ENCODE peak calls at places on chromosomes 16 and 17, in seven cellular contexts. One of them, this sample, is unnamed.

GRCh38 chr16:26985100-26986065 is 81.3 kb upstream of the C16orf82 start:
- DNase-seq in mucosa of descending colon: no peak
- DNase-seq in transverse colon: no peak
- DNase-seq in H7: peak
- DNase-seq in lower leg skin: peak
- DNase-seq in WERI-Rb-1: no peak
- DNase-seq in colonic mucosa: no peak
- DNase-seq in this sample: no peak

GRCh38 chr17:3693829-3694231 is 2.1 kb downstream of the P2RX5 start:
- DNase-seq in mucosa of descending colon: peak
- DNase-seq in transverse colon: peak
- DNase-seq in H7: no peak
- DNase-seq in lower leg skin: no peak
- DNase-seq in WERI-Rb-1: no peak
- DNase-seq in colonic mucosa: no peak
- DNase-seq in this sample: no peak

GRCh38 chr17:42072323-42073187 is 22.2 kb upstream of the C17orf113 start:
- DNase-seq in mucosa of descending colon: no peak
- DNase-seq in transverse colon: no peak
- DNase-seq in H7: peak
- DNase-seq in lower leg skin: no peak
- DNase-seq in WERI-Rb-1: peak
- DNase-seq in colonic mucosa: no peak
- DNase-seq in this sample: no peak

GRCh38 chr17:4019400-4019799 is 55.2 kb upstream of the ATP2A3 start:
- DNase-seq in mucosa of descending colon: no peak
- DNase-seq in transverse colon: no peak
- DNase-seq in H7: no peak
- DNase-seq in lower leg skin: no peak
- DNase-seq in WERI-Rb-1: no peak
- DNase-seq in colonic mucosa: no peak
- DNase-seq in this sample: no peak

GRCh38 chr17:47821424-47822379 is at the start of gene OSBPL7:
- DNase-seq in mucosa of descending colon: peak
- DNase-seq in transverse colon: peak
- DNase-seq in H7: peak
- DNase-seq in lower leg skin: peak
- DNase-seq in WERI-Rb-1: peak
- DNase-seq in colonic mucosa: peak
- DNase-seq in this sample: no peak

GRCh38 chr17:64441772-64442549 is 7.0 kb upstream of the MILR1 start:
- DNase-seq in mucosa of descending colon: no peak
- DNase-seq in transverse colon: peak
- DNase-seq in H7: no peak
- DNase-seq in lower leg skin: no peak
- DNase-seq in WERI-Rb-1: no peak
- DNase-seq in colonic mucosa: no peak
- DNase-seq in this sample: peak

GRCh38 chr17:79006794-79007503 is 2.6 kb downstream of the CANT1 start:
- DNase-seq in mucosa of descending colon: no peak
- DNase-seq in transverse colon: no peak
- DNase-seq in H7: peak
- DNase-seq in lower leg skin: peak
- DNase-seq in WERI-Rb-1: no peak
- DNase-seq in colonic mucosa: no peak
- DNase-seq in this sample: no peak

GRCh38 chr17:17725853-17726720 is 44.8 kb downstream of the RAI1 start:
- DNase-seq in mucosa of descending colon: no peak
- DNase-seq in transverse colon: no peak
- DNase-seq in H7: no peak
- DNase-seq in lower leg skin: no peak
- DNase-seq in WERI-Rb-1: no peak
- DNase-seq in colonic mucosa: no peak
- DNase-seq in this sample: no peak

GRCh38 chr17:79168486-79169055 is 93.9 kb downstream of the ENGASE start:
- DNase-seq in mucosa of descending colon: no peak
- DNase-seq in transverse colon: no peak
- DNase-seq in H7: no peak
- DNase-seq in lower leg skin: no peak
- DNase-seq in WERI-Rb-1: no peak
- DNase-seq in colonic mucosa: no peak
- DNase-seq in this sample: no peak

GRCh38 chr16:69182730-69183416 is 4.1 kb upstream of the SNTB2 start:
- DNase-seq in mucosa of descending colon: no peak
- DNase-seq in transverse colon: no peak
- DNase-seq in H7: no peak
- DNase-seq in lower leg skin: no peak
- DNase-seq in WERI-Rb-1: peak
- DNase-seq in colonic mucosa: no peak
- DNase-seq in this sample: no peak

GRCh38 chr17:10114931-10115535 is 83.4 kb downstream of the GAS7 start:
- DNase-seq in mucosa of descending colon: peak
- DNase-seq in transverse colon: peak
- DNase-seq in H7: peak
- DNase-seq in lower leg skin: peak
- DNase-seq in WERI-Rb-1: no peak
- DNase-seq in colonic mucosa: peak
- DNase-seq in this sample: peak
- H3K4me3 ChIP-seq in mucosa of descending colon: no peak
- H3K4me3 ChIP-seq in transverse colon: no peak
- H3K4me3 ChIP-seq in H7: no peak
- H3K4me3 ChIP-seq in lower leg skin: no peak
- H3K4me3 ChIP-seq in WERI-Rb-1: no peak
- H3K4me3 ChIP-seq in colonic mucosa: no peak
- H3K4me3 ChIP-seq in this sample: peak

DNA sequence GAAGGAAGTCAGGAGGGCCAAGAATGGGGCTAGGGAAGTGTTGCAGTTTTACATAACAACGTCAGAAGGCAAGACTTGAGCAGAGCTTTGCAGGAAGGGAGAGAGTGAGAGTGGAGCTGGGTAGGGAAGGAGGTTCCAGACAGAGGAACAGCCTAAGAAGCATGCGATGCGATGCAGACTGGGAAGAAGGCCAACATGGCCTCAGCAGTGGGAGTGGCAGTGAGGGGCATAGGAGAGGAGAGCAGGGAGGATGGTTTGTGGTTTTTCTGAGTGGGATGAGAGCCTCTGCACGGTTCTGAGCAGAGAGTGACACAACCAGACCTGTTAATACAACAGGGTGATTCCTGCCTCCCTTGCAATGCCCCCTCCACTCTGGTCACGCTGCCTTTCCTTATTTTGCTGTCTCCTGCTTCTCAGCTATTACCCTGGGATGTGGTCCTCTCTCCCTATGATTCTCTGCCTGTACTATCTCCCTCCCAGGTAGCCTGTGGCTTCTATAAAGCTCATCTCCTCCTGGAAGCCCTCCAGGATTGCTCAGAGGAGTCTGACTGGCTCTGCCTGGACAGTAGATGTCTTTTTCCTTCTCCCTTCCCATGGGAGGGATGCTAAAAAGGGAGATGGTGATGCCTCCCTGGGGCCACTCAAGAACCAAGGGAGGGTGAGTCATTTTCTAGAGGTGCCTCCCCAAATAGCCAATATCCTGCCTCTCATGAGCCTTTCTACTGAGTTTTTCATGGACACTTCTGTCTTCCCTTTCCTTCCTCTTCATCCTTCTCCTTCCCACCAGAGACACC is 38.7 kb upstream of the NGFR start:
- DNase-seq in mucosa of descending colon: no peak
- DNase-seq in transverse colon: no peak
- DNase-seq in H7: no peak
- DNase-seq in lower leg skin: no peak
- DNase-seq in WERI-Rb-1: no peak
- DNase-seq in colonic mucosa: no peak
- DNase-seq in this sample: no peak
- H3K4me3 ChIP-seq in mucosa of descending colon: no peak
- H3K4me3 ChIP-seq in transverse colon: no peak
- H3K4me3 ChIP-seq in H7: no peak
- H3K4me3 ChIP-seq in lower leg skin: no peak
- H3K4me3 ChIP-seq in WERI-Rb-1: no peak
- H3K4me3 ChIP-seq in colonic mucosa: no peak
- H3K4me3 ChIP-seq in this sample: peak

GRCh38 chr16:73071131-73071940 is 23.4 kb upstream of the ZFHX3 start:
- DNase-seq in mucosa of descending colon: peak
- DNase-seq in transverse colon: peak
- DNase-seq in H7: peak
- DNase-seq in lower leg skin: peak
- DNase-seq in WERI-Rb-1: no peak
- DNase-seq in colonic mucosa: peak
- DNase-seq in this sample: no peak
- H3K4me3 ChIP-seq in mucosa of descending colon: no peak
- H3K4me3 ChIP-seq in transverse colon: peak
- H3K4me3 ChIP-seq in H7: peak
- H3K4me3 ChIP-seq in lower leg skin: no peak
- H3K4me3 ChIP-seq in WERI-Rb-1: no peak
- H3K4me3 ChIP-seq in colonic mucosa: no peak
- H3K4me3 ChIP-seq in this sample: no peak

DNA sequence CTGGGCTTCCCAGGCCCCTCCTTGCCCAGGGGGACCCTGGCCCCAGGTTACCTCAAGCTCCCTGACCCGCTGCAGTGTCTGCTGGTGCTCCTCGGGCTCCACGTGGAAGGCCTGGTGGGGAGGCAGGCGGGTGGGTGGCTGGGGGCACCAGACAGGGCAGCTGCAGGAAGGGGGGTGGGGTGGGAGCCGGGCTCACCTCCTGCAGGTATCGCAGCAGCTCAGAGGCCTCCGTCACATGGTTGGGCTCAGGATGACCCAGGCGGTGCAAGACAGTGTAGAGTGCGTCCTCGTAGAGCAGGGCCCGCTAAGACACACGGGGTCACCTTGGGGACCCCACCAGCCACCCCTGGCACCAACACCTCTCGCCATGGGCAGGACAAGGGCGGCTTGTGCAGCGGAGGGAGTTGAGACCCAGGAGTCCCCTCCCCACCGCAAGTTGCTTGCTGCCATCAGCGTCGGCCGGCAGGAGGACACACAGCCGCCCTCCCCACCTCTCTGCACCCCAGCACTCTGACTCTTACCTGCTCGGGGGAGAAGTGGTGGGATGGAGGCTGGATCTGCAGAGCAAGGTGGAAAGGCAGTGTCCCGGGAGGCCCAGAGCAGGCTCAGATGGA is 1.1 kb downstream of the UNC13D start:
- DNase-seq in mucosa of descending colon: no peak
- DNase-seq in transverse colon: no peak
- DNase-seq in H7: no peak
- DNase-seq in lower leg skin: no peak
- DNase-seq in WERI-Rb-1: no peak
- DNase-seq in colonic mucosa: no peak
- DNase-seq in this sample: no peak
- H3K4me3 ChIP-seq in mucosa of descending colon: peak
- H3K4me3 ChIP-seq in transverse colon: peak
- H3K4me3 ChIP-seq in H7: no peak
- H3K4me3 ChIP-seq in lower leg skin: no peak
- H3K4me3 ChIP-seq in WERI-Rb-1: no peak
- H3K4me3 ChIP-seq in colonic mucosa: peak
- H3K4me3 ChIP-seq in this sample: no peak

GRCh38 chr16:88770459-88771293 is 14.3 kb downstream of the PIEZO1 start:
- DNase-seq in mucosa of descending colon: peak
- DNase-seq in transverse colon: peak
- DNase-seq in H7: peak
- DNase-seq in lower leg skin: no peak
- DNase-seq in WERI-Rb-1: peak
- DNase-seq in colonic mucosa: peak
- DNase-seq in this sample: no peak
- H3K4me3 ChIP-seq in mucosa of descending colon: no peak
- H3K4me3 ChIP-seq in transverse colon: peak
- H3K4me3 ChIP-seq in H7: no peak
- H3K4me3 ChIP-seq in lower leg skin: no peak
- H3K4me3 ChIP-seq in WERI-Rb-1: peak
- H3K4me3 ChIP-seq in colonic mucosa: peak
- H3K4me3 ChIP-seq in this sample: peak

GRCh38 chr16:58121132-58121531 is 8.0 kb downstream of the CFAP20 start:
- DNase-seq in mucosa of descending colon: no peak
- DNase-seq in transverse colon: peak
- DNase-seq in H7: no peak
- DNase-seq in lower leg skin: peak
- DNase-seq in WERI-Rb-1: no peak
- DNase-seq in colonic mucosa: peak
- DNase-seq in this sample: no peak
- H3K4me3 ChIP-seq in mucosa of descending colon: no peak
- H3K4me3 ChIP-seq in transverse colon: no peak
- H3K4me3 ChIP-seq in H7: no peak
- H3K4me3 ChIP-seq in lower leg skin: no peak
- H3K4me3 ChIP-seq in WERI-Rb-1: no peak
- H3K4me3 ChIP-seq in colonic mucosa: no peak
- H3K4me3 ChIP-seq in this sample: no peak

DNA sequence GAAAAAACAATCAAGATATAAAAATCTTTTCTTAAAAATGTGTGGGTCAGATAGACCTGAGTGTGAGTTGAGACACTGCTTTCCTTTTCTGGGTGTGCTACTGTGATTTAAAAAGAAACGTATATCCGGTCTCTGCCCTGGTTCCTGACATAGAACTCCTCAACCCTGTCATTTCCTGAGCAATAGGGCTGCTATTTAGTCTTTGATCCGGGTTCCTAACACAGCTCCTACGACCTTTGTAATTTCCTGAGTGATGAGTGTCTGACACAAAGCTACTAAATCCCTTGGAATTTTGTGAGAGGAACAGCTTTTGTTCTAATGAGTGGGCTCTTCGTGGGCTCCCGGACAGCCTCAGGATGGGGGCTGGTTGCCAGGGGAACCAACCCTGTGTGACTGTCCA is 93.9 kb upstream of the FA2H start:
- DNase-seq in mucosa of descending colon: no peak
- DNase-seq in transverse colon: no peak
- DNase-seq in H7: no peak
- DNase-seq in lower leg skin: no peak
- DNase-seq in WERI-Rb-1: no peak
- DNase-seq in colonic mucosa: no peak
- DNase-seq in this sample: no peak
- H3K4me3 ChIP-seq in mucosa of descending colon: no peak
- H3K4me3 ChIP-seq in transverse colon: no peak
- H3K4me3 ChIP-seq in H7: no peak
- H3K4me3 ChIP-seq in lower leg skin: no peak
- H3K4me3 ChIP-seq in WERI-Rb-1: no peak
- H3K4me3 ChIP-seq in colonic mucosa: no peak
- H3K4me3 ChIP-seq in this sample: no peak

GRCh38 chr16:53372942-53373871 is 61.1 kb upstream of the RBL2 start:
- DNase-seq in mucosa of descending colon: peak
- DNase-seq in transverse colon: peak
- DNase-seq in H7: peak
- DNase-seq in lower leg skin: no peak
- DNase-seq in WERI-Rb-1: no peak
- DNase-seq in colonic mucosa: peak
- DNase-seq in this sample: no peak
- H3K4me3 ChIP-seq in mucosa of descending colon: no peak
- H3K4me3 ChIP-seq in transverse colon: peak
- H3K4me3 ChIP-seq in H7: no peak
- H3K4me3 ChIP-seq in lower leg skin: peak
- H3K4me3 ChIP-seq in WERI-Rb-1: no peak
- H3K4me3 ChIP-seq in colonic mucosa: peak
- H3K4me3 ChIP-seq in this sample: no peak

GRCh38 chr16:31487076-31487719 is 4.3 kb downstream of the SLC5A2 start:
- DNase-seq in mucosa of descending colon: peak
- DNase-seq in transverse colon: no peak
- DNase-seq in H7: no peak
- DNase-seq in lower leg skin: no peak
- DNase-seq in WERI-Rb-1: no peak
- DNase-seq in colonic mucosa: no peak
- DNase-seq in this sample: no peak
- H3K4me3 ChIP-seq in mucosa of descending colon: no peak
- H3K4me3 ChIP-seq in transverse colon: peak
- H3K4me3 ChIP-seq in H7: peak
- H3K4me3 ChIP-seq in lower leg skin: peak
- H3K4me3 ChIP-seq in WERI-Rb-1: peak
- H3K4me3 ChIP-seq in colonic mucosa: peak
- H3K4me3 ChIP-seq in this sample: peak

This sample was measured in SK-N-MC.